ENCODE peak calls at places on chromosomes 7 and 10, in seven cellular contexts. B is SK-MEL-5; L is SW 1271; J is endothelial cell of umbilical vein; X is activated naive CD4-positive, alpha-beta T cell treated with Interleukin-2 at 50 U/mL for 16 hours; K is transverse colon; H is CD4-positive, CD25-positive, alpha-beta regulatory T cell. F is an unnamed sample.

GRCh38 chr7:934469-935320 is 19.8 kb downstream of the ADAP1 start:
- DNase-seq in B (no peak), L (no peak), J (no peak), X (no peak), K (peak; percentile 5), H (no peak), F (no peak)

GRCh38 chr7:105580022-105580740 is 1.1 kb downstream of the EFCAB10 start:
- DNase-seq in B (no peak), L (no peak), J (peak; percentile 17), X (no peak), K (no peak), H (no peak), F (no peak)

GRCh38 chr10:22308390-22308789 is 7.8 kb upstream of the COMMD3 start:
- DNase-seq in B (no peak), L (no peak), J (peak; percentile 36), X (peak; percentile 20), K (no peak), H (peak; percentile 31), F (no peak)

GRCh38 chr7:33761440-33762080 is 143.8 kb upstream of the BMPER start:
- DNase-seq in B (no peak), L (no peak), J (no peak), X (no peak), K (no peak), H (no peak), F (no peak)

GRCh38 chr10:100645111-100645510 is 100.3 kb upstream of the PAX2 start:
- DNase-seq in B (no peak), L (no peak), J (no peak), X (no peak), K (no peak), H (no peak), F (no peak)

GRCh38 chr7:131459256-131459655 is 97.2 kb downstream of the PODXL start:
- DNase-seq in B (no peak), L (no peak), J (no peak), X (no peak), K (no peak), H (no peak), F (no peak)

GRCh38 chr10:71239946-71240795 is 27.8 kb downstream of the UNC5B start:
- DNase-seq in B (no peak), L (no peak), J (peak; percentile 30), X (no peak), K (no peak), H (no peak), F (no peak)

GRCh38 chr10:84184517-84184916 is 9.8 kb upstream of the CDHR1 start:
- DNase-seq in B (no peak), L (no peak), J (no peak), X (no peak), K (peak; percentile 77), H (no peak), F (no peak)

GRCh38 chr7:111654414-111654813 is 92.1 kb upstream of the IMMP2L start:
- DNase-seq in B (no peak), L (no peak), J (no peak), X (no peak), K (no peak), H (no peak), F (no peak)

GRCh38 chr7:84182301-84182700 is 12.3 kb downstream of the SEMA3A start:
- DNase-seq in B (no peak), L (no peak), J (peak; percentile 66), X (no peak), K (no peak), H (no peak), F (no peak)

GRCh38 chr10:116690356-116691078 is 51.8 kb downstream of the HSPA12A start:
- DNase-seq in B (peak; percentile 61), L (no peak), J (no peak), X (no peak), K (no peak), H (no peak), F (no peak)

GRCh38 chr10:75432176-75432575 is 752 bp downstream of the LRMDA start:
- DNase-seq in B (no peak), L (no peak), J (no peak), X (no peak), K (no peak), H (no peak), F (no peak)

GRCh38 chr7:30464231-30464660 is 14.3 kb downstream of the NOD1 start:
- DNase-seq in B (no peak), L (no peak), J (no peak), X (no peak), K (no peak), H (no peak), F (no peak)

GRCh38 chr10:102399217-102400021 is 3.9 kb downstream of the NFKB2 start:
- DNase-seq in B (peak; percentile 81), L (peak; percentile 69), J (peak; percentile 82), X (peak; percentile 88), K (peak; percentile 92), H (peak; percentile 90), F (peak; percentile 46)

GRCh38 chr10:131839351-131839750 is 61.5 kb upstream of the PPP2R2D start:
- DNase-seq in B (no peak), L (no peak), J (no peak), X (no peak), K (no peak), H (no peak), F (no peak)

GRCh38 chr10:66931949-66932343 is 6.1 kb downstream of the LRRTM3 start:
- DNase-seq in B (peak; percentile 32), L (no peak), J (no peak), X (no peak), K (no peak), H (no peak), F (no peak)

GRCh38 chr7:10128748-10129147 is 844.9 kb upstream of the PHF14 start:
- DNase-seq in B (peak; percentile 77), L (no peak), J (no peak), X (no peak), K (no peak), H (no peak), F (no peak)

GRCh38 chr7:134737561-134738353 is 41.7 kb upstream of the CALD1 start:
- DNase-seq in B (no peak), L (no peak), J (peak; percentile 34), X (peak; percentile 21), K (no peak), H (no peak), F (no peak)

F was measured in thoracic aorta.